ENCODE peak calls at places on chromosomes 16 and 17, in seven cellular contexts. Y, F, B, U, L, X and J are unnamed samples.

GRCh38 chr16:12390644-12391043 is 413.0 kb downstream of the CPPED1 start:
- DNase-seq in L (no peak), B (no peak), U (no peak), Y (no peak), X (no peak), F (no peak), J (no peak)

GRCh38 chr17:31349454-31349853 is 28.0 kb upstream of the EVI2A start:
- DNase-seq in L (no peak), F (no peak), X (no peak), B (no peak), Y (no peak), U (no peak), J (no peak)

GRCh38 chr17:40852378-40852777 is 14.6 kb downstream of the KRT12 start:
- DNase-seq in B (no peak), X (no peak), F (no peak), U (no peak), L (no peak), Y (no peak), J (no peak)

GRCh38 chr16:71453051-71453450 is 9.0 kb downstream of the ZNF23 start:
- DNase-seq in Y (no peak), B (no peak), X (no peak), F (no peak), L (no peak), U (no peak), J (no peak)

GRCh38 chr16:71867934-71868333 is 16.0 kb downstream of the ZNF821 start:
- DNase-seq in U (no peak), L (no peak), X (peak; percentile 21), B (no peak), Y (no peak), F (no peak), J (no peak)

GRCh38 chr17:14737984-14738651 is 437.2 kb downstream of the HS3ST3B1 start:
- DNase-seq in F (no peak), U (no peak), L (peak; percentile 13), Y (peak; percentile 99), X (peak; percentile 97), B (no peak), J (peak; percentile 63)

GRCh38 chr16:11585460-11586374 is 1.0 kb downstream of the LITAF start:
- DNase-seq in L (no peak), Y (peak; percentile 42), F (peak; percentile 61), B (no peak), X (peak; percentile 53), U (no peak), J (no peak)

GRCh38 chr17:3610523-3610922 is 1.3 kb upstream of the TRPV1 start:
- DNase-seq in X (no peak), U (no peak), B (no peak), Y (no peak), F (no peak), L (no peak), J (no peak)

GRCh38 chr16:72094266-72094610 is 591 bp downstream of the DHX38 start:
- DNase-seq in L (peak; percentile 27), F (no peak), U (no peak), B (no peak), X (no peak), Y (no peak), J (no peak)

GRCh38 chr17:36131436-36131835 is 27.8 kb downstream of the CCL4 start:
- DNase-seq in L (no peak), B (no peak), U (no peak), Y (no peak), F (no peak), X (no peak), J (no peak)

GRCh38 chr16:48292452-48292851 is 45.1 kb upstream of the ABCC11 start:
- DNase-seq in Y (no peak), B (no peak), X (peak; percentile 7), L (no peak), F (no peak), U (no peak), J (no peak)

GRCh38 chr17:9368631-9369030 is 207.0 kb downstream of the STX8 start:
- DNase-seq in F (no peak), X (no peak), U (no peak), B (no peak), L (no peak), Y (no peak), J (no peak)

GRCh38 chr17:14320734-14321475 is 20.0 kb downstream of the HS3ST3B1 start:
- DNase-seq in B (no peak), X (no peak), U (no peak), F (no peak), Y (no peak), L (no peak), J (no peak)

GRCh38 chr16:66028505-66029216 is 337.8 kb upstream of the CDH5 start:
- DNase-seq in B (no peak), L (no peak), Y (no peak), X (no peak), U (no peak), F (no peak), J (no peak)

GRCh38 chr17:64243340-64243739 is 19.7 kb downstream of the TEX2 start:
- DNase-seq in L (no peak), B (no peak), Y (no peak), F (no peak), U (no peak), X (no peak), J (no peak)

GRCh38 chr16:12716658-12717057 is 87.0 kb downstream of the CPPED1 start:
- DNase-seq in U (no peak), B (no peak), Y (no peak), X (peak; percentile 83), L (no peak), F (no peak), J (no peak)

GRCh38 chr17:20922128-20922670 is 120.6 kb downstream of the USP22 start:
- DNase-seq in L (peak; percentile 47), B (no peak), U (no peak), Y (peak; percentile 33), X (no peak), F (no peak), J (no peak)

GRCh38 chr16:26672206-26672605 is 394.5 kb upstream of the C16orf82 start:
- DNase-seq in F (no peak), B (no peak), X (no peak), U (no peak), L (no peak), Y (no peak), J (no peak)

GRCh38 chr17:17871913-17872312 is 35.1 kb upstream of the SREBF1 start:
- DNase-seq in X (no peak), Y (no peak), F (no peak), U (no peak), B (no peak), L (no peak), J (no peak)

GRCh38 chr17:49365667-49366066 is 3.6 kb upstream of the ZNF652 start:
- DNase-seq in U (no peak), F (peak; percentile 57), X (peak; percentile 56), B (peak; percentile 65), L (no peak), Y (peak; percentile 70), J (no peak)

GRCh38 chr17:6187836-6188235 is 117.7 kb downstream of the WSCD1 start:
- DNase-seq in X (no peak), U (no peak), B (no peak), L (no peak), Y (peak; percentile 25), F (no peak), J (no peak)

GRCh38 chr16:104828-105374 is 26.9 kb downstream of the MPG start:
- DNase-seq in L (peak; percentile 84), X (no peak), B (no peak), Y (no peak), U (no peak), F (no peak), J (no peak)

GRCh38 chr16:48576927-48577326 is 33.1 kb downstream of the N4BP1 start:
- DNase-seq in U (no peak), Y (peak; percentile 11), B (no peak), X (peak; percentile 48), L (no peak), F (no peak), J (no peak)

GRCh38 chr16:86214326-86215232 is 295.7 kb upstream of the FOXF1 start:
- DNase-seq in U (no peak), F (no peak), X (no peak), L (no peak), Y (no peak), B (no peak), J (no peak)
- TF ChIP-seq REST in U (no peak), F (no peak), X (no peak), L (no peak), Y (no peak), B (no peak), J (no peak)

DNA sequence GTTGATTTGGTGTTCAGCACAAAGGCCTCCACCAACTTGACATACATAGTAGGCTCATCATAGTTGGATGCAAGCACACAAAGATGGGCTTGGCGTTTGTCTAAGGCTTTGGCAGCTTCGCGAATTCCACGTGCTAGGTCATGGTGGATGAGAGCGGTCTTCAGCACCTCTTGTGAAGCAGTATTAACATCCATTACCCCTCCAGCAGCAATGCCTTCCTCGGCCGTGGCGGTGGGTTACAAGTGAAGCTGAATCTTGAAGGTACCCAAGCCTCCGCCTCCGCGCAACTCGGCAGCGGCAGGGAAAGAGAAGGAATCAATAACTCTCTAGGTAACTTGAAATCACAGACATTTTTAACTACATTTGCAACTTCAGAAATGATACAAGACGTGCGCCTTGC is 1.1 kb upstream of the PELP1 start:
- DNase-seq in L (no peak), Y (no peak), U (no peak), B (no peak), F (no peak), X (no peak), J (no peak)
- H3K4me3 ChIP-seq in L (peak overlapping the region; percentile 100), Y (peak overlapping the region; percentile 93), U (peak overlapping the region; percentile 82), B (peak overlapping the region; percentile 100), F (no peak overlapping the region), X (peak overlapping the region; percentile 95), J (peak overlapping the region; percentile 95)

DNA sequence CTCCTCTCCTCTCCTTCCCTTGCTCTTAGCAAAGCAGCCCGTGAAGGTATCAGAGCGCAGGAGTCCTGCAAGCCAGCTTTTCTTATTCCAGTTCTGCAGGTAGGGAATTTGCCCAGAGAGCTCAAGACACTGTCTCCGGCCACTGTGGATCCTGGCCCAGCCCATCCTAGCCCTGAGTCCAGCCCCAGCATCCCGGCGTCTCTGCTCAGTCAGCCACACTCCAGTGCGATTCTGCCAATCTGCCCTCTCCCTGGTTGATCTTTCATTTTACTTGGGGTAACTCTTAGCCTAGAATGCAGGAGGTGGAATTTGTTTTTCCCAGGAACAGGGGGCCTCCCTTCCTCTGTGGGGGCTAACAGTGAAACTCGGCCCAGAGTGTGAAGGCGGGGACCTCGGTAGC is 176.9 kb upstream of the GSE1 start:
- DNase-seq in Y (no peak), B (no peak), L (no peak), X (no peak), F (no peak), U (no peak), J (no peak)
- H3K9me3 ChIP-seq in Y (no peaks in the 10 kb centered on the region), B (no peaks in the 10 kb centered on the region), L (no peaks in the 10 kb centered on the region), X (no peaks in the 10 kb centered on the region), F (no peaks in the 10 kb centered on the region), U (no peaks in the 10 kb centered on the region), J (no peaks in the 10 kb centered on the region)

DNA sequence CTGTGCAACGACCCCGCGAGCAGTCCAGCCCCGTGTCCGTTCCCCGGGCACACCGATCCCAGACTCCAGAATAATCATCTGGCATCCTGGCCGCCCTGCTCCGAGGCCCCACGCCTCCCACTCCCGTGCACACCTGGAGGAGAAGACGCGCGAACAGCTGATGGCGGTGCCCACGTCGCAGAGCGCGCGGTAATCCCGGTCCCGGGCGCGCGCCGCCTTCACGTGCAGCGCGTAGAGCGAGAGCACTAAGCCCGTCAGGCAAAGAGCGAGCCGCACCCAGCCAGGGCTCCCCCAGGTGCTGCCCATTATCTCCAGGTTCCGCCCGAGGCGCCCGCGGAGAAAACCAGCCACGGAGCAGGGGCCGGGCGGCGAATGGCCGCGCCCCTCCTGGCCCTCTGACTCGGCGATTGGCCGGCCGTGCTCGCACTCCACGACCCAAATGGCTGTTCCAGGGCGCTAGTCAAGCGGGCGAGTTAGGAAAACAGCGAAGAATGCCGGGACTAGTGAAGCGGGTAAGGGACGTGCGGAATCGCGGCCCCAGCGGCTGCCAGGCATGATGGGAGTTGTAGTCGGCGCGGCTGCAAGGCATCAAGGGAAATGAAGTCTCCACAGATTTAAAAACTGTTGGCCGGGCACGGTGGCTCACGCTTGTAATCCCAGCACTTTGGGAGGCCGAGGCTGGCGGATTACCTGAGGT is at the start of gene VKORC1:
- DNase-seq in U (peak; percentile 87), F (peak; percentile 93), Y (peak; percentile 99), L (peak; percentile 93), X (peak; percentile 98), B (peak; percentile 97), J (peak; percentile 89)
- TF ChIP-seq REST in U (no peak), F (no peak), Y (no peak), L (no peak), X (no peak), B (no peak), J (no peak)